ENCODE peak calls at places on chromosomes 3 and 15, in ten cellular contexts. Q is body of pancreas, A is uterus, E is erythroblast, H is ovary, K is A549, W is upper lobe of left lung, O is IMR-90, C is adrenal gland, S is transverse colon. F is an unnamed sample.

GRCh38 chr3:77814845-77815244 is 774.9 kb downstream of the ROBO2 start:
- DNase-seq in Q (no peak), A (no peak), E (no peak), H (no peak), K (no peak), W (no peak), O (no peak), C (no peak), S (no peak), F (no peak)

GRCh38 chr3:157147099-157147803 is 12.7 kb downstream of the CCNL1 start:
- DNase-seq in Q (no peak), A (no peak), E (no peak), H (no peak), K (no peak), W (no peak), O (no peak), C (no peak), S (no peak), F (no peak)

GRCh38 chr3:105430460-105430859 is 63.8 kb downstream of the ALCAM start:
- DNase-seq in Q (no peak), A (no peak), E (no peak), H (no peak), K (no peak), W (no peak), O (no peak), C (no peak), S (no peak), F (no peak)

GRCh38 chr3:61894988-61895935 is 333.9 kb downstream of the PTPRG start:
- DNase-seq in Q (peak), A (peak), E (no peak), H (peak), K (peak), W (no peak), O (peak), C (peak), S (peak), F (peak)

GRCh38 chr3:3778641-3779270 is 20.5 kb upstream of the LRRN1 start:
- DNase-seq in Q (no peak), A (no peak), E (no peak), H (no peak), K (no peak), W (no peak), O (no peak), C (no peak), S (no peak), F (no peak)

GRCh38 chr3:100516843-100517242 is 24.4 kb downstream of the TMEM45A start:
- DNase-seq in Q (no peak), A (no peak), E (no peak), H (no peak), K (no peak), W (no peak), O (peak), C (no peak), S (no peak), F (no peak)

GRCh38 chr3:151787626-151788025 is 26.3 kb upstream of the AADAC start:
- DNase-seq in Q (no peak), A (no peak), E (no peak), H (no peak), K (no peak), W (no peak), O (peak), C (no peak), S (no peak), F (no peak)

GRCh38 chr15:70420421-70421196 is 322.9 kb upstream of the TLE3 start:
- DNase-seq in Q (no peak), A (no peak), E (no peak), H (no peak), K (no peak), W (no peak), O (no peak), C (no peak), S (no peak), F (no peak)

GRCh38 chr3:66488492-66488891 is 12.3 kb downstream of the LRIG1 start:
- DNase-seq in Q (no peak), A (no peak), E (no peak), H (no peak), K (no peak), W (no peak), O (no peak), C (no peak), S (no peak), F (no peak)

GRCh38 chr3:182124187-182124586 is 412.5 kb downstream of the SOX2 start:
- DNase-seq in Q (no peak), A (no peak), E (no peak), H (no peak), K (no peak), W (no peak), O (no peak), C (no peak), S (no peak), F (no peak)

GRCh38 chr3:15287565-15288330 is 44.6 kb downstream of the SH3BP5 start:
- DNase-seq in Q (peak), A (peak), E (no peak), H (peak), K (no peak), W (no peak), O (peak), C (peak), S (peak), F (no peak)

GRCh38 chr15:39578851-39579486 is 1.9 kb upstream of the THBS1 start:
- DNase-seq in Q (no peak), A (no peak), E (no peak), H (no peak), K (peak), W (no peak), O (peak), C (no peak), S (no peak), F (no peak)

GRCh38 chr3:189941679-189942078 is 179.0 kb downstream of the P3H2 start:
- DNase-seq in Q (peak), A (no peak), E (no peak), H (no peak), K (peak), W (no peak), O (peak), C (no peak), S (no peak), F (peak)

GRCh38 chr3:144272715-144273114 is 301.1 kb downstream of the DIPK2A start:
- DNase-seq in Q (no peak), A (no peak), E (no peak), H (no peak), K (no peak), W (no peak), O (no peak), C (no peak), S (no peak), F (no peak)

GRCh38 chr15:58232273-58233065 is 94.3 kb downstream of the AQP9 start:
- DNase-seq in Q (no peak), A (no peak), E (no peak), H (no peak), K (no peak), W (peak), O (no peak), C (no peak), S (no peak), F (no peak)

GRCh38 chr3:43923101-43923979 is 232.6 kb downstream of the ABHD5 start:
- DNase-seq in Q (no peak), A (no peak), E (no peak), H (no peak), K (no peak), W (no peak), O (no peak), C (no peak), S (no peak), F (no peak)

GRCh38 chr15:35071071-35071470 is 14.0 kb downstream of the NANOGP8 start:
- DNase-seq in Q (no peak), A (no peak), E (no peak), H (no peak), K (no peak), W (peak), O (no peak), C (no peak), S (no peak), F (no peak)

GRCh38 chr3:157502916-157503620 is at the start of gene VEPH1:
- DNase-seq in Q (peak), A (no peak), E (no peak), H (no peak), K (no peak), W (peak), O (peak), C (peak), S (peak), F (no peak)

GRCh38 chr3:49020335-49021212 is 1.3 kb upstream of the NDUFAF3 start:
- DNase-seq in Q (peak), A (peak), E (peak), H (peak), K (no peak), W (peak), O (no peak), C (peak), S (peak), F (no peak)

GRCh38 chr3:49019941-49020334 is 1.6 kb upstream of the DALRD3 start:
- DNase-seq in Q (no peak), A (no peak), E (no peak), H (no peak), K (no peak), W (no peak), O (no peak), C (no peak), S (peak), F (no peak)

GRCh38 chr3:49021813-49022720 is at the start of gene NDUFAF3:
- DNase-seq in Q (peak), A (peak), E (peak), H (peak), K (peak), W (peak), O (peak), C (peak), S (peak), F (peak)

GRCh38 chr3:49022751-49023171 is 840 bp downstream of the NDUFAF3 start:
- DNase-seq in Q (no peak), A (no peak), E (peak), H (no peak), K (no peak), W (no peak), O (no peak), C (no peak), S (no peak), F (no peak)

GRCh38 chr3:49021213-49021812 is 608 bp upstream of the NDUFAF3 start:
- DNase-seq in Q (peak), A (peak), E (peak), H (peak), K (peak), W (peak), O (peak), C (peak), S (peak), F (peak)
- TF ChIP-seq POLR2A in Q (peak), A (peak), E (peak), H (peak), K (peak), W (peak), O (peak), C (peak), S (peak), F (peak)

GRCh38 chr3:184375747-184376495 is 2.1 kb downstream of the THPO start:
- DNase-seq in Q (no peak), A (no peak), E (no peak), H (no peak), K (no peak), W (no peak), O (no peak), C (no peak), S (no peak), F (no peak)

GRCh38 chr3:184379375-184380209 is at the start of gene CHRD:
- DNase-seq in Q (no peak), A (peak), E (no peak), H (peak), K (no peak), W (no peak), O (no peak), C (no peak), S (no peak), F (no peak)

GRCh38 chr3:184377374-184377773 is 633 bp downstream of the THPO start:
- DNase-seq in Q (no peak), A (no peak), E (no peak), H (no peak), K (no peak), W (no peak), O (no peak), C (no peak), S (no peak), F (no peak)

GRCh38 chr3:184378650-184379374 is 805 bp upstream of the THPO start:
- DNase-seq in Q (no peak), A (peak), E (no peak), H (no peak), K (no peak), W (no peak), O (no peak), C (no peak), S (no peak), F (no peak)

DNA sequence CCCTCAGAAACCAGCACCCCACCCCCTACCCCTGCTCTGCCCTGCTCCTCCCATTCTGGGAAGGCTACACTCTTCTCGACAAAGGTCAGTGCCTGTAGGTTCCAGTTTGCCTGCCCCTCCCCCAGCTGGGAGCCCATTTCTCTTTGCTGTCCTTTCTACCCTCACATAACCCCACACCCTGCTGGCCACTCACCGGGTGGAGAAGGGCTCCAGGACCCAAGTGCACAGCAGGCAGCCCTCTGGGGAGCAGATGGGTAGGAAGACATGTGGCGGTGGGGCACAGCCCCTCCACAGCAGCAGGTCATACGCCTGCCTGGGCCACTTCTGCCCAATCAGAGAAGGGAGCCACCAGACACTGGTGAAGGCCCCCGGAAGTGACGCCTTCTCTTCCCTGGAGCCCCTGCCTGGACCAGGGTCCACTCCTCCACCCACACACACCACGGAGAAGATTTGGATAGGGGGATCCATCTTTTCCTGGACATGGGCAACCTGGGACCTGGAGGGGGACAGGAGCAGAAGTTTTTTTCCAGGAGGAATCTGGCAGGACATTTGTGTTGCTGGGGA is at the start of gene THPO:
- DNase-seq in Q (peak), A (peak), E (no peak), H (no peak), K (no peak), W (no peak), O (no peak), C (peak), S (no peak), F (no peak)
- TF ChIP-seq POLR2A in Q (no peak), A (no peak), E (no peak), H (no peak), K (no peak), W (no peak), O (no peak), C (no peak), S (no peak), F (no peak)

DNA sequence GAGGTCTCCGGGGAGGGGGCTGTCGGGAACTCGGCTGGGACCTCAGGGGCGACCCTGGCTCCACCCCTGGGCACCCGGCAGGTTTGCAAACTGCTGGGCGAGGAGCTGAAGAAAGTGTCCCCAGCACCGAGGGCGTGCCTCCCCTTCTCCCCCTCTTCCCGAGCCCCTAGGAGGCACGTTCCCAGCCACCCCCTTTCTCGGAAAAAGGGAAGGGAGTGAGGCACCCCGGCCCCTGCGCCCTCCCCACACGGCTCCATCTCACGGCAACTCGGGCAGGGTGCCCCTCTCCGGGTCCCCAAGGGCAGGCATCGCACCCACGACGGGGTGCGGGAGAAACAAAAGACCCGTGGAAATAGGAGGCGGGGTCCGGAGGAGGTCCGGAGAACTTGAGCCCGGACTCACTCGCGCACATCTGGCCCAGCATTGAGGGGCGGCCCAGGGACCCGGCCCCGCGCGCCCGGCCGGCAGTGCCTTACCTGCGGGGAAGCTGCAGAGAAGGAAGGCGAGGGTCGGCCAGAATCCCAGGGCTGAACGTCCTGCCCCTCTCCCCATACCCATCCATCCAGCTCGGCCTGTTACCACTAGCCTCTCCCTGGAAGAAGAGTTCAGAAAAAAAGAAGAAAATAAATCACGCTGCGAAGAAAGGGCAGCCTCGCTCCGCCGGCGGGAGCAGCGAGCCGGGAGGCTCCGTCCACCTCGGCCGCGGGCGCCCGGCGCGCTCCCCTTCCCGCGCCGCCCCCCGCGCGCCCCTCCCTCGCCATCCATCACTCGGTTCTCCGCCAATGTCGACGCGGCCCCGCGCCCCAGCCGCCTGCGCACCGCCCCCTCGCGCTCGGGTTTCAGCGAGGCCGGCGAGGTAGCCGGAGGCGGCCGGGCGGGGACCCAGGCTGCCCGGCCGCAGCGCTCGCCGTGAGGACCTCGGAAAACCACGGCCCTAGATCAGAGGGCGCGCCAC is 16.3 kb downstream of the RGMA start:
- DNase-seq in Q (peak), A (peak), E (no peak), H (peak), K (peak), W (peak), O (peak), C (peak), S (peak), F (no peak)
- TF ChIP-seq POLR2A in Q (no peak), A (peak), E (no peak), H (peak), K (no peak), W (no peak), O (no peak), C (no peak), S (peak), F (no peak)

GRCh38 chr3:25787689-25788088 is 2.2 kb upstream of the OXSM start:
- DNase-seq in Q (no peak), A (no peak), E (no peak), H (no peak), K (no peak), W (no peak), O (no peak), C (no peak), S (no peak), F (no peak)

GRCh38 chr3:25785826-25786225 is 2.6 kb upstream of the NGLY1 start:
- DNase-seq in Q (no peak), A (no peak), E (no peak), H (no peak), K (no peak), W (no peak), O (no peak), C (no peak), S (no peak), F (peak)

GRCh38 chr3:25784971-25785370 is 1.7 kb upstream of the NGLY1 start:
- DNase-seq in Q (no peak), A (no peak), E (peak), H (no peak), K (no peak), W (no peak), O (no peak), C (no peak), S (no peak), F (no peak)

GRCh38 chr3:25789209-25789595 is 688 bp upstream of the OXSM start:
- DNase-seq in Q (no peak), A (no peak), E (no peak), H (no peak), K (no peak), W (no peak), O (no peak), C (no peak), S (no peak), F (no peak)

GRCh38 chr3:25789596-25790556 is at the start of gene OXSM:
- DNase-seq in Q (peak), A (peak), E (peak), H (peak), K (peak), W (peak), O (peak), C (peak), S (peak), F (peak)
- TF ChIP-seq POLR2A in Q (peak), A (peak), E (peak), H (peak), K (peak), W (peak), O (peak), C (peak), S (peak), F (peak)

GRCh38 chr15:88629071-88629470 is 7.9 kb downstream of the AEN start:
- DNase-seq in Q (no peak), A (no peak), E (no peak), H (no peak), K (no peak), W (peak), O (no peak), C (no peak), S (no peak), F (no peak)
- TF ChIP-seq POLR2A in Q (no peak), A (no peak), E (no peak), H (no peak), K (no peak), W (no peak), O (no peak), C (no peak), S (no peak), F (no peak)

GRCh38 chr3:49025005-49025792 is 3.3 kb downstream of the NDUFAF3 start:
- DNase-seq in Q (no peak), A (no peak), E (peak), H (no peak), K (no peak), W (no peak), O (no peak), C (no peak), S (no peak), F (no peak)
- TF ChIP-seq POLR2A in Q (no peak), A (no peak), E (peak), H (no peak), K (peak), W (peak), O (no peak), C (no peak), S (no peak), F (no peak)

F was measured in H54.